ENCODE peak calls at places on chromosomes 4 and X, in five cellular contexts. W, R, S, Y and C are unnamed samples.

GRCh38 chrX:128106630-128107029 is 54.4 kb upstream of the ACTRT1 start:
- DNase-seq in W (peak), R (no peak), S (no peak), Y (peak), C (no peak)

GRCh38 chr4:52172166-52172565 is 121.1 kb downstream of the SPATA18 start:
- DNase-seq in W (peak), R (no peak), S (no peak), Y (peak), C (peak)

GRCh38 chrX:130028196-130028595 is 45.8 kb downstream of the BCORL1 start:
- DNase-seq in W (peak), R (no peak), S (peak), Y (peak), C (peak)

GRCh38 chrX:40719218-40719617 is 16.1 kb downstream of the MED14 start:
- DNase-seq in W (peak), R (no peak), S (no peak), Y (peak), C (peak)

GRCh38 chrX:40539214-40540142 is 41.3 kb upstream of the ATP6AP2 start:
- DNase-seq in W (peak), R (no peak), S (no peak), Y (peak), C (peak)

GRCh38 chr4:136438645-136439044 is 1093.6 kb downstream of the PCDH18 start:
- DNase-seq in W (no peak), R (no peak), S (no peak), Y (no peak), C (no peak)

GRCh38 chrX:9765072-9765736 is 443 bp downstream of the GPR143 start:
- DNase-seq in W (no peak), R (no peak), S (no peak), Y (no peak), C (no peak)

GRCh38 chr4:177461606-177462005 is 19.4 kb upstream of the AGA start:
- DNase-seq in W (peak), R (no peak), S (no peak), Y (peak), C (no peak)

GRCh38 chr4:185210102-185210981 is 944 bp downstream of the SNX25 start:
- DNase-seq in W (peak), R (no peak), S (no peak), Y (peak), C (peak)

GRCh38 chr4:121380448-121381147 is at the start of gene QRFPR:
- DNase-seq in W (no peak), R (no peak), S (no peak), Y (peak), C (no peak)

GRCh38 chrX:4710618-4711433 is 997.4 kb upstream of the PRKX start:
- DNase-seq in W (no peak), R (no peak), S (no peak), Y (no peak), C (no peak)

GRCh38 chrX:44878780-44879179 is 5.8 kb downstream of the KDM6A start:
- DNase-seq in W (no peak), R (no peak), S (no peak), Y (no peak), C (no peak)

GRCh38 chr4:175705407-175705806 is 106.7 kb downstream of the GPM6A start:
- DNase-seq in W (peak), R (peak), S (no peak), Y (no peak), C (no peak)

GRCh38 chr4:53273726-53274125 is 92.1 kb downstream of the SCFD2 start:
- DNase-seq in W (peak), R (no peak), S (no peak), Y (peak), C (no peak)

GRCh38 chr4:53365121-53365485 is 758 bp downstream of the SCFD2 start:
- DNase-seq in W (peak), R (no peak), S (no peak), Y (peak), C (peak)

GRCh38 chrX:15050395-15050794 is 177.2 kb downstream of the MOSPD2 start:
- DNase-seq in W (no peak), R (no peak), S (no peak), Y (no peak), C (no peak)

GRCh38 chr4:16120720-16121119 is 36.9 kb upstream of the PROM1 start:
- DNase-seq in W (no peak), R (no peak), S (no peak), Y (no peak), C (no peak)

GRCh38 chr4:39103291-39103690 is 41.3 kb downstream of the KLHL5 start:
- DNase-seq in W (peak), R (no peak), S (no peak), Y (peak), C (no peak)

GRCh38 chr4:70920592-70920991 is 18.4 kb downstream of the MOB1B start:
- DNase-seq in W (no peak), R (no peak), S (no peak), Y (no peak), C (no peak)

GRCh38 chrX:42276982-42277690 is 353.8 kb upstream of the CASK start:
- DNase-seq in W (no peak), R (no peak), S (no peak), Y (no peak), C (no peak)

GRCh38 chrX:103220511-103221406 is 5.9 kb downstream of the BEX4 start:
- DNase-seq in W (no peak), R (no peak), S (no peak), Y (no peak), C (no peak)

GRCh38 chr4:181688416-181688815 is 554.8 kb upstream of the TENM3 start:
- DNase-seq in W (peak), R (no peak), S (no peak), Y (peak), C (no peak)

GRCh38 chr4:71833175-71833900 is 49.5 kb upstream of the GC start:
- DNase-seq in W (no peak), R (no peak), S (no peak), Y (no peak), C (no peak)

GRCh38 chr4:177293208-177294018 is 16.3 kb upstream of the NEIL3 start:
- DNase-seq in W (no peak), R (no peak), S (no peak), Y (peak), C (no peak)

GRCh38 chr4:180542445-180543100 is 1700.6 kb upstream of the TENM3 start:
- DNase-seq in W (peak), R (no peak), S (peak), Y (peak), C (no peak)

GRCh38 chrX:131763674-131764073 is 219.8 kb downstream of the OR13H1 start:
- DNase-seq in W (no peak), R (peak), S (no peak), Y (no peak), C (peak)

GRCh38 chrX:41275661-41276609 is 58.0 kb upstream of the DDX3X start:
- DNase-seq in W (peak), R (peak), S (no peak), Y (peak), C (peak)

GRCh38 chr4:88696620-88697019 is 1.0 kb downstream of the NAP1L5 start:
- DNase-seq in W (no peak), R (no peak), S (no peak), Y (peak), C (peak)

GRCh38 chr4:88693792-88694191 is 3.8 kb downstream of the NAP1L5 start:
- DNase-seq in W (no peak), R (no peak), S (no peak), Y (no peak), C (no peak)

GRCh38 chr4:88698539-88698938 is 910 bp upstream of the NAP1L5 start:
- DNase-seq in W (no peak), R (no peak), S (no peak), Y (no peak), C (no peak)

GRCh38 chr4:88697113-88697512 is 516 bp downstream of the NAP1L5 start:
- DNase-seq in W (no peak), R (no peak), S (no peak), Y (peak), C (peak)

GRCh38 chr4:88697588-88698329 is at the start of gene NAP1L5:
- DNase-seq in W (peak), R (peak), S (peak), Y (peak), C (peak)
- H3K4me3 ChIP-seq in W (peak), R (peak), S (peak), Y (peak), C (peak)

GRCh38 chr4:33470805-33471204 is 2750.6 kb downstream of the PCDH7 start:
- DNase-seq in W (no peak), R (no peak), S (no peak), Y (no peak), C (no peak)

GRCh38 chr4:33467291-33467690 is 2747.1 kb downstream of the PCDH7 start:
- DNase-seq in W (no peak), R (no peak), S (no peak), Y (no peak), C (no peak)

DNA sequence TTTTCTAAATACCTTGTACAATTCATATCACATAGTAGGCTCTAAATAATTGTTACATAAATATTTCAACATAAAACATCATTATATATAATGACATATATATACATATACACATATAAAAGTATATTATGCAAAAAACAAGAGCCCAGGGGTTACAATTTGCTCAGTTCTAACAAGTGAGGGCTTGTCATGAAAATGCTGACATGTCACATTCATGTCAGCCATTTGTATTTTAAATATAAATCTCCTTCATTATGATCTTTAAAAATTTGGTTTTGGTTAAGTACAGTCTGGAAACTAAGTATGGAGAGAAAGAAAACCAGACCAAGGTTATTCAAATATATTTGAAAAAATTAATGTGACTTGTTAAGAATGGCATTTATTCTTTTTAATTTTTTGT is 2745.4 kb downstream of the PCDH7 start:
- DNase-seq in W (no peak), R (no peak), S (no peak), Y (no peak), C (no peak)
- TF ChIP-seq CTCF in W (no peak), R (no peak), S (no peak), Y (no peak), C (no peak)

DNA sequence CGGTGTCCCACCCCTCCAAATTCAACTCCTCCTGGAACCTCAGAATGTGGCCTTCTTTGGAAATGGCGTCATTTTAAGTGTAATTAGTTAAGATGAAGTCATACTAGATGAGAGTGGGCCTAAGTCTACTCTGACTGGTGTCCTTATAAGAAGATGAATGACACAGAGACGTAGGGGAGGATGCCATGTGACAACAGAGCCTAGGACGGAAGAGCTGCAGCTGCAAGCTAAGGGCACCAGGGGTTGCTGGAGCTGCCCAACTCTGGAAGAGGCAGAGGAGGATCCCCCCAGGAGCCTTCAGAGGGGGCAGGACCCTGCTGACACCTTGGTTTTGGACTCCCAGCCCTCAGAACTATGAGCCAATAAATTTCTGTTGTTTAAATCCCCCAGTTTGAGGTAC is 115.1 kb downstream of the STK32B start:
- DNase-seq in W (no peak), R (no peak), S (no peak), Y (no peak), C (no peak)
- H3K4me3 ChIP-seq in W (no peak), R (no peak), S (no peak), Y (no peak), C (no peak)

GRCh38 chr4:20544645-20545044 is 155.6 kb upstream of the PACRGL start:
- DNase-seq in W (peak), R (no peak), S (peak), Y (peak), C (peak)
- TF ChIP-seq CTCF in W (peak), R (peak), S (peak), Y (peak), C (peak)

GRCh38 chrX:118594697-118595420 is 99.2 kb downstream of the DOCK11 start:
- DNase-seq in W (peak), R (no peak), S (no peak), Y (peak), C (peak)

GRCh38 chrX:118593407-118593806 is 97.8 kb downstream of the DOCK11 start:
- DNase-seq in W (no peak), R (no peak), S (no peak), Y (no peak), C (no peak)

GRCh38 chrX:118596428-118596827 is 100.8 kb downstream of the DOCK11 start:
- DNase-seq in W (no peak), R (no peak), S (no peak), Y (no peak), C (no peak)

DNA sequence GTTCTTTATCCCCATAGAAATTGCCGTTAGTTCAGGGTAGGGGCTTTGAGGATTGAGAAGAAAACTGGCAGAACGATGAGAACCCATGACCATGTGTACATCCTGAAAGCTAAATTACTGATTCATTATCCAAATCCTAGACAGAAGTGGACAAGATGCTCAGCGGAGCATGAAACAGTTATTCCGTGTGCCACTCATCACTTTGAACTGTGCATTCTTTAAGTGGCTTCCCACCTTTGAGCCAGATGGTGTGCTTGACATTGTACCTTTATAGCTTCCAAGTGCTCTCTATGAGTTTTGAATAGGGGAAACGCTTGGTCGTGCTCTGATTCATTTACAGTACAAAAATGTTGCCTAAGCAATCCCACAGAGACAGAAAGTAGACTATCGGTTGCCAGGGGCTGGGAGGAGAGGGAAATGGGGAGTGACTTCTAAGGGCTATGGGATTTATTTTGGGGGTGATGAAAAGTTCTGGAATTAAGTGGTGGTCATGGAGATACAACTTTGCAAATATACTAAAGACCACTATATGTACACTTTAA is 100.0 kb downstream of the DOCK11 start:
- DNase-seq in W (no peak), R (no peak), S (no peak), Y (no peak), C (no peak)
- H3K4me3 ChIP-seq in W (no peak), R (no peak), S (no peak), Y (no peak), C (no peak)

DNA sequence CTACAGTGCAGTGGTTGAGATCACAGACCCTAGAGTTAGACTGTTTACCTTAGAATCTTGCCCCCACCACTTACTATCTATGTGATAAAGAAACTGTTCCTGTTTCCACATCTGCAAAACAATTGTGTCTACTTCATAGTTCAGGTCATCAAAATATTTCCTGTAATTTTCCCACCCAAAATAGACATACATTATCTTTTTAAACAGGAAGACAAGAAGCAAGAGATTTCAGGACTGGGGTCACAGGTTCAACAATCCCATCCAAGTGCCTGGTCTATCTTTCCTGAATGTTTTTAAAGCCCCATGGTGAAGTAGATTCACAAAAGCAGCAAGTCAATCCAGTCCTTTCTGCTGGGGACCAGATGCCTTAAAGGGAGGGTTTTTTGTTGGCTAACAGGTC is 41.8 kb upstream of the CT47C1 start:
- DNase-seq in W (no peak), R (no peak), S (no peak), Y (no peak), C (no peak)
- TF ChIP-seq CTCF in W (no peak), R (no peak), S (no peak), Y (no peak), C (no peak)

GRCh38 chr4:73944061-73944875 is 37.6 kb downstream of the PF4 start:
- DNase-seq in W (no peak), R (no peak), S (no peak), Y (peak), C (peak)

GRCh38 chr4:73947239-73947985 is 34.4 kb downstream of the PF4 start:
- DNase-seq in W (no peak), R (no peak), S (no peak), Y (no peak), C (no peak)

GRCh38 chr4:73945140-73945539 is 36.7 kb downstream of the PF4 start:
- DNase-seq in W (no peak), R (no peak), S (no peak), Y (no peak), C (no peak)

GRCh38 chr4:73945674-73946449 is 36.0 kb downstream of the PF4 start:
- DNase-seq in W (no peak), R (no peak), S (no peak), Y (no peak), C (no peak)

DNA sequence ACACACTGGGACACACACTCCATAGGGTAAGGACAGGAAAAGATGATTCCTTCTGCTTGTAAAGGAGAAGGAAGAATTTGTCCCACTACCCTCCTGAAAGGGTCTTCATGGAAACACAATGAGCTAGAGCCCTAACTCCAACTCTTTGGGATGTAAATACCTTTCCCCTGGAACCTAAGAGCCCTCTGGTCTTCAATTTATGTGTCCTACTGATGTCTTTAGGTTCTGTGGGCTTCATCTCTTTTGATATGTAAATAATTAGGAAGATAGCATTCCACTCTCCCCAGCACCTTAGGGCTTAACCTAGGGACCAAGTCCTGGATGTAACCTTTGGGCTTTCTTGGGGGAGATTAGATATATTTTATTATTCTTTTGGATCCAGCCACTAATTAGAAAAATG is 38.3 kb downstream of the PF4 start:
- DNase-seq in W (no peak), R (no peak), S (no peak), Y (no peak), C (no peak)
- H3K4me3 ChIP-seq in W (no peak), R (no peak), S (no peak), Y (no peak), C (no peak)